ENCODE peak calls at places on chromosomes 11 and 22, in seven cellular contexts. X is NCI-H2029, B is skeletal muscle cell, T is Right ventricle myocardium inferior, R is NCI-H146, V is nucleus accumbens, U is LoVo. O is an unnamed sample.

GRCh38 chr11:128318856-128319474 is 268.4 kb downstream of the ETS1 start:
- DNase-seq in T (no peak), B (peak; percentile 41), X (no peak), U (no peak), R (no peak), V (no peak), O (no peak)

GRCh38 chr11:58675344-58676155 is 53.1 kb downstream of the CNTF start:
- DNase-seq in U (peak; percentile 75), R (peak; percentile 43), B (peak; percentile 5), T (peak; percentile 80), X (peak; percentile 4), V (peak; percentile 15), O (peak; percentile 63)

GRCh38 chr11:108733479-108734116 is 68.7 kb downstream of the DDX10 start:
- DNase-seq in X (no peak), V (no peak), R (no peak), B (peak; percentile 43), U (no peak), T (no peak), O (peak; percentile 68)

GRCh38 chr11:74325649-74326645 is 14.5 kb upstream of the P4HA3 start:
- DNase-seq in X (peak; percentile 89), V (no peak), T (peak; percentile 90), R (no peak), U (no peak), B (peak; percentile 86), O (no peak)

GRCh38 chr11:65043881-65044501 is 3.0 kb downstream of the SAC3D1 start:
- DNase-seq in V (no peak), U (no peak), B (no peak), T (peak; percentile 65), R (no peak), X (no peak), O (peak; percentile 47)

GRCh38 chr11:95092549-95093324 is 3.1 kb downstream of the ENDOD1 start:
- DNase-seq in B (peak; percentile 53), T (no peak), X (no peak), R (no peak), U (peak; percentile 75), V (no peak), O (peak; percentile 33)

GRCh38 chr22:50086526-50086925 is 1.3 kb upstream of the MLC1 start:
- DNase-seq in R (no peak), V (no peak), X (no peak), B (no peak), U (no peak), T (no peak), O (no peak)

GRCh38 chr11:94793002-94793401 is 24.8 kb downstream of the AMOTL1 start:
- DNase-seq in V (no peak), U (no peak), R (no peak), B (no peak), X (no peak), T (no peak), O (no peak)

GRCh38 chr11:66288138-66288865 is 641 bp downstream of the YIF1A start:
- DNase-seq in R (peak; percentile 51), U (no peak), B (no peak), T (no peak), V (no peak), X (no peak), O (no peak)

GRCh38 chr11:27456140-27456801 is 16.3 kb downstream of the LGR4 start:
- DNase-seq in V (no peak), T (no peak), B (no peak), R (no peak), X (no peak), U (peak; percentile 55), O (peak; percentile 56)

GRCh38 chr11:63914896-63915681 is 1.9 kb downstream of the RCOR2 start:
- DNase-seq in B (no peak), U (no peak), V (no peak), X (no peak), T (no peak), R (no peak), O (no peak)

GRCh38 chr11:45366839-45367238 is 80.7 kb upstream of the SYT13 start:
- DNase-seq in R (peak; percentile 20), B (no peak), V (no peak), X (no peak), T (no peak), U (no peak), O (no peak)

GRCh38 chr11:84437129-84438123 is 1151.3 kb upstream of the CCDC90B start:
- DNase-seq in V (no peak), R (peak; percentile 84), B (no peak), T (peak; percentile 66), U (no peak), X (no peak), O (peak; percentile 1)

GRCh38 chr11:128890543-128891409 is at the start of gene KCNJ5:
- DNase-seq in V (no peak), T (no peak), B (no peak), X (no peak), R (peak; percentile 60), U (peak; percentile 41), O (peak; percentile 47)

GRCh38 chr22:50318698-50319411 is 8.0 kb downstream of the DENND6B start:
- DNase-seq in X (no peak), B (no peak), U (no peak), T (no peak), V (no peak), R (no peak), O (no peak)

GRCh38 chr22:31818481-31819392 is 64.9 kb downstream of the DEPDC5 start:
- DNase-seq in X (no peak), R (no peak), T (no peak), V (no peak), B (no peak), U (no peak), O (no peak)

GRCh38 chr11:120985718-120986569 is 38.0 kb upstream of the TBCEL start:
- DNase-seq in X (peak; percentile 42), V (no peak), U (peak; percentile 66), B (peak; percentile 12), T (no peak), R (peak; percentile 80), O (peak; percentile 49)

GRCh38 chr11:62667460-62667859 is 2.3 kb downstream of the CSKMT start:
- DNase-seq in V (no peak), U (no peak), T (no peak), X (no peak), R (no peak), B (no peak), O (no peak)

GRCh38 chr11:134377876-134378275 is 34.2 kb downstream of the B3GAT1 start:
- DNase-seq in R (no peak), B (no peak), T (peak; percentile 42), V (no peak), U (no peak), X (no peak), O (no peak)

GRCh38 chr22:50403701-50404101 is 60.6 kb downstream of the PPP6R2 start:
- DNase-seq in R (no peak), V (no peak), X (peak; percentile 4), T (peak; percentile 90), U (no peak), B (no peak), O (no peak)

GRCh38 chr11:72582206-72583176 is 91.7 kb downstream of the PDE2A start:
- DNase-seq in X (no peak), U (no peak), R (no peak), T (peak; percentile 37), B (no peak), V (no peak), O (no peak)

GRCh38 chr11:31940396-31941037 is 129.4 kb upstream of the PAX6 start:
- DNase-seq in T (no peak), R (no peak), V (no peak), B (peak; percentile 14), U (no peak), X (no peak), O (no peak)

GRCh38 chr11:111422494-111423249 is 43.6 kb upstream of the POU2AF1 start:
- DNase-seq in U (peak; percentile 30), T (no peak), V (no peak), B (no peak), R (peak; percentile 79), X (peak; percentile 49), O (peak; percentile 62)

GRCh38 chr11:72720806-72721205 is 31.4 kb downstream of the ARAP1 start:
- DNase-seq in X (no peak), T (no peak), V (no peak), R (no peak), B (no peak), U (no peak), O (no peak)

GRCh38 chr11:69249641-69250502 is 44.1 kb upstream of the MYEOV start:
- DNase-seq in B (peak; percentile 4), X (no peak), R (peak; percentile 29), T (no peak), V (no peak), U (no peak), O (peak; percentile 7)

GRCh38 chr11:66891849-66892660 is 35.2 kb downstream of the LRFN4 start:
- DNase-seq in B (peak; percentile 87), X (peak; percentile 13), V (no peak), R (no peak), T (no peak), U (peak; percentile 93), O (peak; percentile 98)

GRCh38 chr11:72138821-72139390 is 3.4 kb downstream of the FOLR3 start:
- DNase-seq in V (no peak), U (no peak), T (no peak), B (no peak), R (no peak), X (no peak), O (no peak)

GRCh38 chr11:34274712-34275398 is 83.0 kb downstream of the ABTB2 start:
- DNase-seq in U (no peak), V (peak; percentile 42), R (no peak), B (peak; percentile 94), X (peak; percentile 92), T (peak; percentile 85), O (peak; percentile 99)

GRCh38 chr22:40409613-40410113 is 39.3 kb downstream of the SGSM3 start:
- DNase-seq in T (no peak), X (no peak), U (no peak), R (no peak), V (no peak), B (no peak), O (no peak)

GRCh38 chr11:92130432-92130831 is 94.2 kb upstream of the FAT3 start:
- DNase-seq in B (peak; percentile 39), T (no peak), X (no peak), V (no peak), U (no peak), R (no peak), O (peak; percentile 47)

GRCh38 chr22:49936973-49937757 is 18.7 kb downstream of the CRELD2 start:
- DNase-seq in U (no peak), V (peak; percentile 55), X (no peak), T (no peak), B (no peak), R (no peak), O (no peak)